ENCODE peak calls at places on chromosomes 3 and 15, in ten cellular contexts. One of them, this sample, is unnamed.

GRCh38 chr3:139109271-139109670 is 64.6 kb upstream of the PRR23C start:
- DNase-seq in A549: no peak
- DNase-seq in substantia nigra: no peak
- DNase-seq in OCI-LY7: no peak
- DNase-seq in psoas muscle: no peak
- DNase-seq in fibroblast of lung: no peak
- DNase-seq in MM.1S: no peak
- DNase-seq in tibial nerve: no peak
- DNase-seq in RWPE1: no peak
- DNase-seq in cardiac muscle cell: no peak
- DNase-seq in this sample: no peak

GRCh38 chr3:53195602-53196574 is 34.9 kb downstream of the PRKCD start:
- DNase-seq in cardiac muscle cell: peak
- DNase-seq in MM.1S: peak
- DNase-seq in RWPE1: peak
- DNase-seq in fibroblast of lung: peak
- DNase-seq in psoas muscle: peak
- DNase-seq in A549: peak
- DNase-seq in substantia nigra: no peak
- DNase-seq in tibial nerve: no peak
- DNase-seq in OCI-LY7: peak
- DNase-seq in this sample: peak

GRCh38 chr3:138137901-138138300 is 5.7 kb upstream of the A4GNT start:
- DNase-seq in RWPE1: no peak
- DNase-seq in MM.1S: no peak
- DNase-seq in substantia nigra: no peak
- DNase-seq in fibroblast of lung: no peak
- DNase-seq in psoas muscle: no peak
- DNase-seq in A549: no peak
- DNase-seq in cardiac muscle cell: no peak
- DNase-seq in OCI-LY7: no peak
- DNase-seq in tibial nerve: no peak
- DNase-seq in this sample: no peak

GRCh38 chr3:23389089-23389488 is 186.0 kb downstream of the UBE2E2 start:
- DNase-seq in MM.1S: no peak
- DNase-seq in OCI-LY7: peak
- DNase-seq in fibroblast of lung: no peak
- DNase-seq in psoas muscle: no peak
- DNase-seq in A549: no peak
- DNase-seq in RWPE1: no peak
- DNase-seq in substantia nigra: no peak
- DNase-seq in cardiac muscle cell: no peak
- DNase-seq in tibial nerve: no peak
- DNase-seq in this sample: no peak

GRCh38 chr15:32873292-32874114 is 155.7 kb downstream of the GREM1 start:
- DNase-seq in cardiac muscle cell: no peak
- DNase-seq in A549: no peak
- DNase-seq in RWPE1: no peak
- DNase-seq in tibial nerve: no peak
- DNase-seq in fibroblast of lung: peak
- DNase-seq in OCI-LY7: no peak
- DNase-seq in psoas muscle: no peak
- DNase-seq in substantia nigra: no peak
- DNase-seq in MM.1S: no peak
- DNase-seq in this sample: no peak

GRCh38 chr3:123027292-123028232 is at the start of gene SEMA5B:
- DNase-seq in tibial nerve: no peak
- DNase-seq in MM.1S: peak
- DNase-seq in RWPE1: no peak
- DNase-seq in substantia nigra: no peak
- DNase-seq in psoas muscle: peak
- DNase-seq in cardiac muscle cell: peak
- DNase-seq in A549: peak
- DNase-seq in fibroblast of lung: peak
- DNase-seq in OCI-LY7: no peak
- DNase-seq in this sample: peak

GRCh38 chr15:71254503-71254902 is 139.2 kb downstream of the THSD4 start:
- DNase-seq in RWPE1: no peak
- DNase-seq in substantia nigra: no peak
- DNase-seq in fibroblast of lung: no peak
- DNase-seq in cardiac muscle cell: no peak
- DNase-seq in tibial nerve: no peak
- DNase-seq in MM.1S: no peak
- DNase-seq in A549: no peak
- DNase-seq in OCI-LY7: no peak
- DNase-seq in psoas muscle: no peak
- DNase-seq in this sample: no peak

GRCh38 chr15:99443768-99444446 is 121.9 kb upstream of the MEF2A start:
- DNase-seq in fibroblast of lung: no peak
- DNase-seq in cardiac muscle cell: no peak
- DNase-seq in tibial nerve: no peak
- DNase-seq in OCI-LY7: no peak
- DNase-seq in A549: no peak
- DNase-seq in substantia nigra: no peak
- DNase-seq in RWPE1: no peak
- DNase-seq in MM.1S: no peak
- DNase-seq in psoas muscle: no peak
- DNase-seq in this sample: peak

GRCh38 chr3:33664195-33664594 is 53.9 kb downstream of the CLASP2 start:
- DNase-seq in psoas muscle: no peak
- DNase-seq in OCI-LY7: no peak
- DNase-seq in cardiac muscle cell: peak
- DNase-seq in A549: no peak
- DNase-seq in fibroblast of lung: peak
- DNase-seq in substantia nigra: no peak
- DNase-seq in RWPE1: peak
- DNase-seq in tibial nerve: no peak
- DNase-seq in MM.1S: no peak
- DNase-seq in this sample: no peak

GRCh38 chr15:82968066-82968465 is 15.5 kb upstream of the HOMER2 start:
- DNase-seq in substantia nigra: no peak
- DNase-seq in cardiac muscle cell: peak
- DNase-seq in A549: no peak
- DNase-seq in fibroblast of lung: peak
- DNase-seq in tibial nerve: no peak
- DNase-seq in MM.1S: no peak
- DNase-seq in OCI-LY7: no peak
- DNase-seq in RWPE1: no peak
- DNase-seq in psoas muscle: no peak
- DNase-seq in this sample: no peak

GRCh38 chr3:16319307-16319706 is 54.3 kb downstream of the OXNAD1 start:
- DNase-seq in RWPE1: no peak
- DNase-seq in tibial nerve: no peak
- DNase-seq in MM.1S: peak
- DNase-seq in substantia nigra: no peak
- DNase-seq in fibroblast of lung: no peak
- DNase-seq in psoas muscle: no peak
- DNase-seq in OCI-LY7: peak
- DNase-seq in cardiac muscle cell: no peak
- DNase-seq in A549: peak
- DNase-seq in this sample: no peak

GRCh38 chr15:100902436-100903190 is 16.5 kb upstream of the LRRK1 start:
- DNase-seq in RWPE1: peak
- DNase-seq in cardiac muscle cell: peak
- DNase-seq in substantia nigra: no peak
- DNase-seq in tibial nerve: peak
- DNase-seq in psoas muscle: peak
- DNase-seq in MM.1S: no peak
- DNase-seq in A549: no peak
- DNase-seq in OCI-LY7: peak
- DNase-seq in fibroblast of lung: peak
- DNase-seq in this sample: peak

GRCh38 chr3:49158108-49158709 is 7.9 kb downstream of the CCDC71 start:
- DNase-seq in substantia nigra: no peak
- DNase-seq in RWPE1: no peak
- DNase-seq in fibroblast of lung: no peak
- DNase-seq in OCI-LY7: peak
- DNase-seq in A549: no peak
- DNase-seq in psoas muscle: no peak
- DNase-seq in tibial nerve: no peak
- DNase-seq in cardiac muscle cell: peak
- DNase-seq in MM.1S: peak
- DNase-seq in this sample: no peak

GRCh38 chr3:42749025-42749752 is 23.9 kb downstream of the CCDC13 start:
- DNase-seq in fibroblast of lung: no peak
- DNase-seq in A549: no peak
- DNase-seq in MM.1S: no peak
- DNase-seq in cardiac muscle cell: no peak
- DNase-seq in tibial nerve: no peak
- DNase-seq in substantia nigra: no peak
- DNase-seq in RWPE1: no peak
- DNase-seq in OCI-LY7: no peak
- DNase-seq in psoas muscle: no peak
- DNase-seq in this sample: peak
- H3K27ac ChIP-seq in fibroblast of lung: no peak
- H3K27ac ChIP-seq in A549: no peak
- H3K27ac ChIP-seq in MM.1S: no peak
- H3K27ac ChIP-seq in cardiac muscle cell: peak
- H3K27ac ChIP-seq in tibial nerve: peak
- H3K27ac ChIP-seq in substantia nigra: peak
- H3K27ac ChIP-seq in RWPE1: no peak
- H3K27ac ChIP-seq in OCI-LY7: no peak
- H3K27ac ChIP-seq in psoas muscle: no peak
- H3K27ac ChIP-seq in this sample: no peak

GRCh38 chr3:124858275-124858674 is 28.9 kb downstream of the ITGB5 start:
- DNase-seq in OCI-LY7: no peak
- DNase-seq in substantia nigra: no peak
- DNase-seq in A549: no peak
- DNase-seq in RWPE1: no peak
- DNase-seq in cardiac muscle cell: peak
- DNase-seq in fibroblast of lung: peak
- DNase-seq in MM.1S: no peak
- DNase-seq in tibial nerve: no peak
- DNase-seq in psoas muscle: no peak
- DNase-seq in this sample: no peak

GRCh38 chr3:124859025-124859424 is 28.1 kb downstream of the ITGB5 start:
- DNase-seq in psoas muscle: no peak
- DNase-seq in tibial nerve: no peak
- DNase-seq in cardiac muscle cell: peak
- DNase-seq in A549: peak
- DNase-seq in RWPE1: no peak
- DNase-seq in MM.1S: no peak
- DNase-seq in fibroblast of lung: peak
- DNase-seq in substantia nigra: no peak
- DNase-seq in OCI-LY7: no peak
- DNase-seq in this sample: no peak

GRCh38 chr3:124861041-124861440 is 26.1 kb downstream of the ITGB5 start:
- DNase-seq in tibial nerve: no peak
- DNase-seq in A549: no peak
- DNase-seq in fibroblast of lung: no peak
- DNase-seq in cardiac muscle cell: peak
- DNase-seq in OCI-LY7: no peak
- DNase-seq in substantia nigra: no peak
- DNase-seq in MM.1S: no peak
- DNase-seq in psoas muscle: no peak
- DNase-seq in RWPE1: no peak
- DNase-seq in this sample: no peak

GRCh38 chr3:124860599-124860998 is 26.6 kb downstream of the ITGB5 start:
- DNase-seq in OCI-LY7: no peak
- DNase-seq in RWPE1: peak
- DNase-seq in fibroblast of lung: peak
- DNase-seq in substantia nigra: no peak
- DNase-seq in tibial nerve: no peak
- DNase-seq in A549: peak
- DNase-seq in cardiac muscle cell: peak
- DNase-seq in MM.1S: no peak
- DNase-seq in psoas muscle: peak
- DNase-seq in this sample: peak

DNA sequence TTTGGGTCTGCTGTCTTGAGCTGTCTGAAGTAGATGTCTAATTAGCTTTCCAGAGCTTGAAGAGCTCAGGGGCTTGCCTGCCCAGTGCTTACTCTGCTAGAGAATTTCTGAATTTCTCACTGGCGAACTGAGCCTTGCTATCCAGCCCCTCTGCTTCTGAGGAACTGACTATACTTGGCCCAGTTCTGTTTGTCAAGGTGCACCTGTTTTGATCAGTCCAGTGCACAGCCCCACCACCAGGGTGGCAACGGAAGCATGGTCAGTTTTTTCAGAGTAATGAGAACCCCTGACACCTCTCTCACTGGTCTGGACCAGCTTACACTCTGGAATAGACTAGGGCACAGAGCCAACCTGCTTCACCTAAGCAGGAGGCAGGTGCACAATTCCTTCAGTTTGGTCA is 25.2 kb downstream of the ITGB5 start:
- DNase-seq in tibial nerve: no peak
- DNase-seq in OCI-LY7: no peak
- DNase-seq in psoas muscle: no peak
- DNase-seq in fibroblast of lung: no peak
- DNase-seq in RWPE1: no peak
- DNase-seq in A549: no peak
- DNase-seq in cardiac muscle cell: no peak
- DNase-seq in MM.1S: no peak
- DNase-seq in substantia nigra: no peak
- DNase-seq in this sample: no peak
- H3K27ac ChIP-seq in tibial nerve: no peak
- H3K27ac ChIP-seq in OCI-LY7: no peak
- H3K27ac ChIP-seq in psoas muscle: peak
- H3K27ac ChIP-seq in fibroblast of lung: no peak
- H3K27ac ChIP-seq in RWPE1: peak
- H3K27ac ChIP-seq in A549: peak
- H3K27ac ChIP-seq in cardiac muscle cell: no peak
- H3K27ac ChIP-seq in MM.1S: no peak
- H3K27ac ChIP-seq in substantia nigra: no peak
- H3K27ac ChIP-seq in this sample: no peak

GRCh38 chr15:74817370-74817737 is 4.7 kb downstream of the LMAN1L start:
- DNase-seq in MM.1S: no peak
- DNase-seq in OCI-LY7: no peak
- DNase-seq in psoas muscle: peak
- DNase-seq in A549: no peak
- DNase-seq in tibial nerve: no peak
- DNase-seq in substantia nigra: no peak
- DNase-seq in RWPE1: peak
- DNase-seq in fibroblast of lung: peak
- DNase-seq in cardiac muscle cell: no peak
- DNase-seq in this sample: no peak
- H3K27ac ChIP-seq in MM.1S: no peak
- H3K27ac ChIP-seq in OCI-LY7: no peak
- H3K27ac ChIP-seq in psoas muscle: peak
- H3K27ac ChIP-seq in A549: no peak
- H3K27ac ChIP-seq in tibial nerve: no peak
- H3K27ac ChIP-seq in substantia nigra: no peak
- H3K27ac ChIP-seq in RWPE1: peak
- H3K27ac ChIP-seq in fibroblast of lung: no peak
- H3K27ac ChIP-seq in cardiac muscle cell: no peak
- H3K27ac ChIP-seq in this sample: no peak

DNA sequence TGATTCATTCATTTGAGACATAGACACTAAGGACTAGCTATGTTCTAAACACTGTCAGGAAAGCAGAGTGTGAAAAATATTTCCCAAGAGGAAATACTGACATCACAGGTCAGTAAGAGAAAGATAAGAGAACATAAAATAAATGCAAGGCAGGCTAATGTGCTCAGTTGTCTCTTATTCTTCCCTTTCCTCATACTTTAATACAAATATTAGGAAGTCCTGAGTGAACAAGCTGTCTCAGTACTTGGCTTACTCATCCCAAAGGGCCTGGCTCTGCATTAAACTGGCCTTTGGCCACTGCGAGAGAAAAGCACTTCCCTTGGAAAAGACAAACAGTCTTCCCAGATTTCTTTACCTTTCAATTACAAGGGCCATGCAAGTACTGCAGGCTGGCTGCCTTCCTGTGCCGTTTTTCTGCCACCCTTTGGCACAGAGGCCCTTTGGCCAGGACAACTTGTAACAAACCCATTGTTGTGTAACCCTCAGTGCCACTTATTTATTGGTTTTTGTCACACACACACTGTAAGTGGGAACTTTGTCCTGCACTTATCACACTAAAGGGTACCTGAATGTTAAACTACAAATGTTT is 31.7 kb downstream of the EDC3 start:
- DNase-seq in psoas muscle: peak
- DNase-seq in MM.1S: no peak
- DNase-seq in OCI-LY7: no peak
- DNase-seq in cardiac muscle cell: peak
- DNase-seq in RWPE1: no peak
- DNase-seq in tibial nerve: no peak
- DNase-seq in A549: no peak
- DNase-seq in substantia nigra: no peak
- DNase-seq in fibroblast of lung: peak
- DNase-seq in this sample: peak
- H3K27ac ChIP-seq in psoas muscle: peak
- H3K27ac ChIP-seq in MM.1S: no peak
- H3K27ac ChIP-seq in OCI-LY7: no peak
- H3K27ac ChIP-seq in cardiac muscle cell: peak
- H3K27ac ChIP-seq in RWPE1: no peak
- H3K27ac ChIP-seq in tibial nerve: peak
- H3K27ac ChIP-seq in A549: no peak
- H3K27ac ChIP-seq in substantia nigra: peak
- H3K27ac ChIP-seq in fibroblast of lung: no peak
- H3K27ac ChIP-seq in this sample: peak

This sample was measured in left lung.